ENCODE peak calls at places on chromosome 4, in ten cellular contexts. A, U, F, O, Y, N, B, K, D and L are unnamed samples.
A peak's percentile ranks its signal among the peaks of the same experiment; 100 is the strongest.

GRCh38 chr4:17447675-17448298 is 64.1 kb downstream of the QDPR start:
- DNase-seq in K (peak; percentile 77), U (peak; percentile 84), A (no peak), F (no peak), O (peak; percentile 66), Y (no peak), B (peak; percentile 83), N (peak; percentile 85), D (no peak), L (peak; percentile 84)

GRCh38 chr4:103075435-103075893 is 1.1 kb downstream of the SLC9B2 start:
- DNase-seq in A (no peak), U (no peak), Y (no peak), O (no peak), K (peak; percentile 62), N (peak; percentile 48), B (peak; percentile 45), D (no peak), F (no peak), L (peak; percentile 35)

GRCh38 chr4:28101583-28101982 is 1240.9 kb downstream of the STIM2 start:
- DNase-seq in N (no peak), Y (no peak), A (no peak), B (no peak), D (no peak), K (no peak), U (no peak), F (no peak), O (no peak), L (no peak)

GRCh38 chr4:150583287-150584197 is 1.6 kb downstream of the MAB21L2 start:
- DNase-seq in B (peak; percentile 61), D (peak; percentile 13), N (peak; percentile 33), Y (no peak), O (no peak), U (no peak), F (no peak), A (peak; percentile 74), K (peak; percentile 51), L (no peak)

GRCh38 chr4:109321232-109321631 is 18.8 kb upstream of the COL25A1 start:
- DNase-seq in N (no peak), A (no peak), U (no peak), B (no peak), F (no peak), O (no peak), K (no peak), Y (no peak), D (no peak), L (no peak)

GRCh38 chr4:74794341-74794801 is at the start of gene BTC:
- DNase-seq in Y (no peak), D (peak; percentile 15), K (peak; percentile 5), B (peak; percentile 27), O (no peak), U (no peak), N (peak; percentile 19), A (peak; percentile 77), F (peak; percentile 27), L (peak; percentile 81)

GRCh38 chr4:76354517-76355473 is 48.3 kb downstream of the STBD1 start:
- DNase-seq in A (no peak), U (no peak), O (no peak), K (no peak), B (no peak), N (no peak), F (no peak), Y (no peak), D (no peak), L (no peak)

GRCh38 chr4:1051472-1051871 is 40.0 kb downstream of the FGFRL1 start:
- DNase-seq in B (no peak), Y (peak; percentile 11), F (no peak), N (no peak), U (no peak), K (no peak), O (no peak), A (peak; percentile 67), D (no peak), L (no peak)

GRCh38 chr4:99915449-99915848 is 21.2 kb upstream of the LAMTOR3 start:
- DNase-seq in A (no peak), N (no peak), B (no peak), Y (no peak), F (no peak), O (no peak), K (peak; percentile 4), D (no peak), U (no peak), L (no peak)

GRCh38 chr4:174757736-174758135 is 71.3 kb downstream of the GLRA3 start:
- DNase-seq in A (no peak), Y (no peak), B (no peak), O (no peak), U (no peak), F (no peak), N (no peak), K (no peak), D (no peak), L (no peak)

GRCh38 chr4:36758312-36758690 is 476.9 kb downstream of the DTHD1 start:
- DNase-seq in U (no peak), K (no peak), F (no peak), N (no peak), A (no peak), B (no peak), D (no peak), Y (no peak), O (no peak), L (no peak)

GRCh38 chr4:119296356-119296755 is 25.6 kb downstream of the FABP2 start:
- DNase-seq in A (no peak), O (no peak), N (no peak), Y (no peak), B (no peak), F (no peak), K (no peak), D (no peak), U (no peak), L (no peak)

GRCh38 chr4:128776794-128777216 is 32.7 kb upstream of the JADE1 start:
- DNase-seq in A (no peak), U (no peak), N (peak; percentile 91), Y (no peak), O (no peak), F (peak; percentile 51), B (peak; percentile 94), K (peak; percentile 93), D (peak; percentile 63), L (peak; percentile 79)

GRCh38 chr4:87524456-87524855 is 4.7 kb downstream of the SPARCL1 start:
- DNase-seq in B (no peak), O (no peak), Y (no peak), D (no peak), N (no peak), K (no peak), F (no peak), A (no peak), U (no peak), L (no peak)

GRCh38 chr4:6568148-6568547 is 6.8 kb upstream of the MAN2B2 start:
- DNase-seq in B (no peak), N (no peak), U (no peak), O (no peak), D (no peak), F (no peak), K (no peak), A (no peak), Y (no peak), L (no peak)

GRCh38 chr4:167028976-167029375 is 205.3 kb downstream of the SPOCK3 start:
- DNase-seq in N (no peak), Y (no peak), O (no peak), F (no peak), B (no peak), K (no peak), A (no peak), D (no peak), U (no peak), L (no peak)

GRCh38 chr4:92636038-92636825 is 332.5 kb downstream of the GRID2 start:
- DNase-seq in A (no peak), F (no peak), O (no peak), U (no peak), B (peak; percentile 41), N (no peak), D (no peak), Y (no peak), K (peak; percentile 18), L (no peak)

GRCh38 chr4:43394976-43395375 is 502.5 kb downstream of the GRXCR1 start:
- DNase-seq in F (no peak), O (no peak), U (no peak), K (peak; percentile 31), N (peak; percentile 6), A (no peak), D (no peak), B (peak; percentile 29), Y (no peak), L (peak; percentile 6)
- TF ChIP-seq CTCF in F (no peak), O (no peak), U (no peak), K (no peak), N (no peak), A (no peak), D (no peak), B (no peak), Y (no peak), L (no peak)

GRCh38 chr4:30264465-30264864 is 455.7 kb upstream of the PCDH7 start:
- DNase-seq in F (no peak), K (no peak), Y (no peak), D (no peak), B (no peak), N (no peak), A (no peak), O (no peak), U (no peak), L (no peak)

GRCh38 chr4:30268370-30268769 is 451.8 kb upstream of the PCDH7 start:
- DNase-seq in A (no peak), F (no peak), N (no peak), B (no peak), Y (no peak), O (no peak), D (no peak), U (no peak), K (no peak), L (no peak)

DNA sequence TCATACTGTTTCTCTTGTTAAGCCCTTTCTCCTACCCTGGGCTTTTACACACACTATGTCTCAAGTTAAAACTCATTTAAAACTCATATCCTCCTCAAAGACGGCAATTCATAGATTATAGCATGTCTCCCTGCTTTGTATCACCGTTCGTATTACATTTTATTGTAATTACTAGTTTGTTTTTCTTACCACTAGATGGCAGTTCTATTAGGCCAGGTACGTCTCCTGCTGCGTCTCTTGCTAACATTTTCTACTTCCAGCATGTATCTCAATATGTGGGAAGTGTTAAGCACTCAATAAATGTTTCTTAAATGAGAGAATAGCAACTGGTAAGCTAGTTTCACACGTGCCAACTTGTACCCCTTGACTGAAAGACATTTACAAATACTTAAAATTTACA is 450.3 kb upstream of the PCDH7 start:
- DNase-seq in U (no peak), Y (no peak), O (no peak), F (no peak), N (no peak), K (no peak), B (no peak), A (no peak), D (no peak), L (no peak)
- TF ChIP-seq CTCF in U (peak; percentile 56), Y (no peak), O (no peak), F (no peak), N (peak; percentile 13), K (peak; percentile 21), B (no peak), A (no peak), D (no peak), L (peak; percentile 14)

GRCh38 chr4:153530996-153531375 is 64.8 kb downstream of the TMEM131L start:
- DNase-seq in N (no peak), U (no peak), B (no peak), A (no peak), K (no peak), F (no peak), Y (no peak), D (no peak), O (no peak), L (no peak)
- TF ChIP-seq CTCF in N (no peak), U (peak; percentile 21), B (no peak), A (no peak), K (no peak), F (no peak), Y (no peak), D (no peak), O (no peak), L (no peak)

GRCh38 chr4:147984065-147984777 is 252.3 kb downstream of the ARHGAP10 start:
- DNase-seq in U (peak; percentile 45), A (no peak), K (peak; percentile 55), D (no peak), F (no peak), N (peak; percentile 71), O (peak; percentile 42), Y (no peak), B (peak; percentile 58), L (peak; percentile 59)
- TF ChIP-seq CTCF in U (peak; percentile 91), A (peak; percentile 31), K (peak; percentile 81), D (peak; percentile 67), F (no peak), N (peak; percentile 84), O (peak; percentile 59), Y (peak; percentile 58), B (peak; percentile 60), L (peak; percentile 79)